ENCODE peak calls at places on chromosome 15, in ten cellular contexts. P is fibroblast of lung, C is SK-N-SH, M is mesendoderm, D is astrocyte, K is mammary epithelial cell, X is DND-41, U is neural progenitor cell, E is PC-9, L is IMR-90. R is an unnamed sample.

GRCh38 chr15:55110446-55110845 is 86.3 kb downstream of the RSL24D1 start:
- DNase-seq in P (no peak), C (no peak), M (peak; percentile 53), D (no peak), K (no peak), X (no peak), U (no peak), E (no peak), L (no peak), R (no peak)

GRCh38 chr15:31269961-31270575 is 56.6 kb upstream of the KLF13 start:
- DNase-seq in P (no peak), C (no peak), M (no peak), D (no peak), K (no peak), X (no peak), U (peak; percentile 1), E (no peak), L (no peak), R (peak; percentile 70)

GRCh38 chr15:76986743-76987142 is 8.2 kb upstream of the PSTPIP1 start:
- DNase-seq in P (no peak), C (no peak), M (no peak), D (no peak), K (no peak), X (no peak), U (no peak), E (no peak), L (no peak), R (no peak)

GRCh38 chr15:89656116-89656815 is 999 bp upstream of the KIF7 start:
- DNase-seq in P (no peak), C (no peak), M (no peak), D (peak; percentile 15), K (peak; percentile 17), X (no peak), U (no peak), E (no peak), L (peak; percentile 27), R (peak; percentile 68)

GRCh38 chr15:26073430-26074333 is 210.6 kb upstream of the ATP10A start:
- DNase-seq in P (no peak), C (no peak), M (no peak), D (no peak), K (no peak), X (no peak), U (no peak), E (no peak), L (no peak), R (no peak)

GRCh38 chr15:71118345-71118744 is 3.1 kb downstream of the THSD4 start:
- DNase-seq in P (no peak), C (no peak), M (no peak), D (no peak), K (no peak), X (no peak), U (no peak), E (no peak), L (no peak), R (no peak)

GRCh38 chr15:25859838-25860645 is 3.1 kb downstream of the ATP10A start:
- DNase-seq in P (peak; percentile 6), C (no peak), M (no peak), D (no peak), K (no peak), X (no peak), U (no peak), E (no peak), L (no peak), R (peak; percentile 80)

GRCh38 chr15:35519536-35520149 is 26.3 kb downstream of the DPH6 start:
- DNase-seq in P (peak; percentile 75), C (peak; percentile 11), M (peak; percentile 64), D (peak; percentile 33), K (peak; percentile 35), X (no peak), U (peak; percentile 62), E (no peak), L (peak; percentile 64), R (no peak)

GRCh38 chr15:40456299-40456712 is 14.5 kb upstream of the CHST14 start:
- DNase-seq in P (no peak), C (no peak), M (no peak), D (no peak), K (peak; percentile 74), X (no peak), U (no peak), E (peak; percentile 55), L (no peak), R (peak; percentile 86)

GRCh38 chr15:57384816-57385215 is 8.5 kb downstream of the CGNL1 start:
- DNase-seq in P (peak; percentile 34), C (no peak), M (no peak), D (peak; percentile 80), K (no peak), X (no peak), U (no peak), E (no peak), L (peak; percentile 72), R (peak; percentile 87)

GRCh38 chr15:98417346-98417745 is 231.0 kb upstream of the IGF1R start:
- DNase-seq in P (no peak), C (no peak), M (no peak), D (no peak), K (no peak), X (no peak), U (no peak), E (no peak), L (no peak), R (no peak)
- H3K4me2 ChIP-seq in P (no peak overlapping the region), C (no peak overlapping the region), M (no peak overlapping the region), D (no peak overlapping the region), K (no peak overlapping the region), X (no peak overlapping the region), U (no peak overlapping the region), E (no peak overlapping the region), L (no peak overlapping the region), R (no peak overlapping the region)

GRCh38 chr15:36738817-36739216 is 159.4 kb downstream of the CDIN1 start:
- DNase-seq in P (peak; percentile 57), C (no peak), M (no peak), D (no peak), K (no peak), X (no peak), U (no peak), E (no peak), L (peak; percentile 46), R (no peak)
- H3K36me3 ChIP-seq in P (no peaks in the 10 kb centered on the region), C (no peaks in the 10 kb centered on the region), M (no peaks in the 10 kb centered on the region), D (no peaks in the 10 kb centered on the region), K (no peaks in the 10 kb centered on the region), X (no peaks in the 10 kb centered on the region), U (no peaks in the 10 kb centered on the region), E (no peaks in the 10 kb centered on the region), L (no peaks in the 10 kb centered on the region), R (no peaks in the 10 kb centered on the region)

GRCh38 chr15:96418146-96418545 is 87.6 kb downstream of the NR2F2 start:
- DNase-seq in P (no peak), C (no peak), M (peak; percentile 5), D (no peak), K (no peak), X (no peak), U (no peak), E (no peak), L (no peak), R (no peak)

GRCh38 chr15:96416218-96416933 is 85.9 kb downstream of the NR2F2 start:
- DNase-seq in P (no peak), C (no peak), M (peak; percentile 48), D (no peak), K (no peak), X (no peak), U (peak; percentile 63), E (no peak), L (no peak), R (no peak)

GRCh38 chr15:96415513-96416217 is 85.2 kb downstream of the NR2F2 start:
- DNase-seq in P (no peak), C (no peak), M (no peak), D (no peak), K (no peak), X (no peak), U (no peak), E (no peak), L (no peak), R (no peak)

GRCh38 chr15:96416934-96417759 is 86.6 kb downstream of the NR2F2 start:
- DNase-seq in P (peak; percentile 44), C (no peak), M (peak; percentile 46), D (no peak), K (no peak), X (no peak), U (peak; percentile 63), E (no peak), L (peak; percentile 4), R (no peak)

DNA sequence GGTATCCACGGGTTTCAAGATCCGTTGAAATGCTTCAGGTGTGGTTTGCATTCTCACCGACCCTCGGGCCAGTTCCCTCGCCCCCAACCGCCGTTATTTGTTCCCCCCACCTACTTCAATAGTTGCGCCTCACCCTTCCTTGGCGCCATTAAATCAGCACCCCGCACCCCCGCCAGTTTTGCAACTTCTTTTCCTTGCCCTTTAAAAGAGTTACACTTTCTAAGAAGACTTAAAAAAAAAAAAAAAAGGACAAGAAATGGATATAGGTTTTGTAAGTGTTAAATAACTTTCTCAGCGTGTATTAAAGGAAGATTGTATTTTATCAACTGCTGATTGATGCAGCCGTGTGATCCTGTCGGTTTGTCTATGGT is 87.2 kb downstream of the NR2F2 start:
- DNase-seq in P (no peak), C (no peak), M (no peak), D (no peak), K (no peak), X (no peak), U (no peak), E (no peak), L (no peak), R (no peak)
- H3K27me3 ChIP-seq in P (peaks cover 34% of the 10 kb centered on the region), C (peaks cover 42% of the 10 kb centered on the region), M (peaks cover 60% of the 10 kb centered on the region), D (peaks cover 87% of the 10 kb centered on the region), K (peaks cover 52% of the 10 kb centered on the region), X (peaks cover under 1% of the 10 kb centered on the region), U (peaks cover 100% of the 10 kb centered on the region), E (no peaks in the 10 kb centered on the region), L (peaks cover 84% of the 10 kb centered on the region), R (peaks cover 96% of the 10 kb centered on the region)

GRCh38 chr15:98796685-98797084 is 148.3 kb downstream of the IGF1R start:
- DNase-seq in P (no peak), C (no peak), M (no peak), D (no peak), K (no peak), X (no peak), U (no peak), E (no peak), L (no peak), R (no peak)

GRCh38 chr15:98795980-98796379 is 147.6 kb downstream of the IGF1R start:
- DNase-seq in P (no peak), C (no peak), M (no peak), D (no peak), K (no peak), X (no peak), U (no peak), E (no peak), L (no peak), R (no peak)

GRCh38 chr15:98794754-98795153 is 146.4 kb downstream of the IGF1R start:
- DNase-seq in P (peak; percentile 43), C (no peak), M (peak; percentile 67), D (no peak), K (no peak), X (no peak), U (no peak), E (no peak), L (peak; percentile 80), R (no peak)

GRCh38 chr15:98792117-98792516 is 143.8 kb downstream of the IGF1R start:
- DNase-seq in P (no peak), C (no peak), M (no peak), D (no peak), K (no peak), X (no peak), U (no peak), E (no peak), L (no peak), R (no peak)

DNA sequence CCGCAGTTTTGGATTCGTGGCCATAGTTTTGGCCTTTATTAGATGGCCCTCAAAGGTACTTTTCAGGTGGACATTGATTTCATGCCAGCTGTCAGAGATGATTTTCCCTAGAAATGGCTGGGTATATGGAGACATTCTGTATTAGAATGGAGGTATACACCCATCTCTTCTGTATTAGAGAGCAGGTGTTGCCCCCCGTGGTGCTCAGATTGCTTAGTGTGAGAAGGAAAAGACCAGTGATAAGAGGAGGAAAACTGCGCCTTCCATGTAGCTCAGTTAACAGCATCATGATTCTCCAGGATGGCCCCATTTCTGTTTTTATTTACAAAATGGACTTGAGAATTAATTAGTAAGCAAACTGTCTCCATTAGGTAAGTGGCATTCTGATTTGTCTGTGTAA is 145.9 kb downstream of the IGF1R start:
- DNase-seq in P (no peak), C (no peak), M (no peak), D (no peak), K (no peak), X (no peak), U (no peak), E (no peak), L (no peak), R (no peak)
- H3K4me2 ChIP-seq in P (no peak overlapping the region), C (no peak overlapping the region), M (no peak overlapping the region), D (no peak overlapping the region), K (no peak overlapping the region), X (no peak overlapping the region), U (no peak overlapping the region), E (no peak overlapping the region), L (no peak overlapping the region), R (no peak overlapping the region)

R was measured in osteoblast.